ENCODE peak calls at places on chromosomes 2 and 18, in six cellular contexts. I is effector memory CD4-positive, alpha-beta T cell; D is HS-5; C is stimulated activated CD4-positive, alpha-beta T cell treated with anti-CD3 and anti-CD28 coated beads, Interleukin-2, amount 100 ng/mL, for 48 hours; K is heart left ventricle; U is fibroblast of the conjunctiva. J is an unnamed sample.
A peak's percentile ranks its signal among the peaks of the same experiment; 100 is the strongest.

GRCh38 chr2:189657867-189658266 is 3.4 kb upstream of the ASNSD1 start:
- DNase-seq in I (peak; percentile 25), D (no peak), C (no peak), K (peak; percentile 38), U (no peak), J (no peak)

GRCh38 chr2:29010946-29011649 is 30.0 kb downstream of the TOGARAM2 start:
- DNase-seq in I (peak; percentile 34), D (no peak), C (no peak), K (peak; percentile 68), U (no peak), J (no peak)

GRCh38 chr2:230691005-230691647 is 21.5 kb upstream of the CAB39 start:
- DNase-seq in I (no peak), D (peak; percentile 83), C (no peak), K (no peak), U (no peak), J (no peak)

GRCh38 chr18:2901405-2901989 is 54.7 kb downstream of the EMILIN2 start:
- DNase-seq in I (no peak), D (no peak), C (no peak), K (no peak), U (peak; percentile 77), J (no peak)

GRCh38 chr2:229176136-229176535 is 95.0 kb downstream of the PID1 start:
- DNase-seq in I (no peak), D (no peak), C (no peak), K (no peak), U (peak; percentile 41), J (no peak)

GRCh38 chr18:25446972-25447371 is 95.0 kb upstream of the ZNF521 start:
- DNase-seq in I (no peak), D (no peak), C (no peak), K (no peak), U (no peak), J (no peak)

GRCh38 chr2:226656367-226656766 is 143.3 kb downstream of the IRS1 start:
- DNase-seq in I (no peak), D (no peak), C (no peak), K (no peak), U (no peak), J (no peak)

GRCh38 chr2:70831861-70832260 is 3.8 kb downstream of the CD207 start:
- DNase-seq in I (no peak), D (no peak), C (no peak), K (no peak), U (no peak), J (no peak)

GRCh38 chr2:135799738-135800137 is 37.2 kb downstream of the LCT start:
- DNase-seq in I (no peak), D (no peak), C (no peak), K (no peak), U (no peak), J (no peak)

GRCh38 chr2:32768387-32769174 is 140.7 kb downstream of the TTC27 start:
- DNase-seq in I (no peak), D (no peak), C (no peak), K (no peak), U (no peak), J (no peak)

GRCh38 chr2:99420751-99421299 is 69.0 kb downstream of the REV1 start:
- DNase-seq in I (no peak), D (peak; percentile 42), C (no peak), K (no peak), U (no peak), J (no peak)

GRCh38 chr18:48136544-48137353 is 206.3 kb upstream of the SMAD2 start:
- DNase-seq in I (no peak), D (no peak), C (no peak), K (no peak), U (no peak), J (peak; percentile 59)

GRCh38 chr18:3269241-3269640 is 7.3 kb downstream of the MYL12B start:
- DNase-seq in I (no peak), D (no peak), C (no peak), K (no peak), U (no peak), J (no peak)

GRCh38 chr2:42186378-42186777 is 17.2 kb downstream of the EML4 start:
- DNase-seq in I (no peak), D (no peak), C (no peak), K (no peak), U (no peak), J (no peak)

GRCh38 chr18:55100817-55101457 is 141.7 kb upstream of the CCDC68 start:
- DNase-seq in I (no peak), D (peak; percentile 47), C (no peak), K (no peak), U (no peak), J (no peak)

GRCh38 chr2:235594041-235594440 is 100.2 kb downstream of the AGAP1 start:
- DNase-seq in I (no peak), D (peak; percentile 46), C (no peak), K (no peak), U (peak; percentile 88), J (no peak)

GRCh38 chr18:26185267-26185666 is 41.0 kb upstream of the TAF4B start:
- DNase-seq in I (no peak), D (no peak), C (no peak), K (no peak), U (no peak), J (no peak)

GRCh38 chr18:51193621-51194287 is 3.7 kb downstream of the MEX3C start:
- DNase-seq in I (no peak), D (no peak), C (no peak), K (no peak), U (no peak), J (no peak)

GRCh38 chr18:13305326-13305725 is 86.8 kb downstream of the LDLRAD4 start:
- DNase-seq in I (no peak), D (no peak), C (no peak), K (no peak), U (no peak), J (no peak)

GRCh38 chr2:70087703-70088507 is 628 bp downstream of the PCBP1 start:
- DNase-seq in I (no peak), D (no peak), C (peak; percentile 62), K (peak; percentile 64), U (no peak), J (no peak)

GRCh38 chr2:2890246-2890645 is 487.4 kb downstream of the EIPR1 start:
- DNase-seq in I (no peak), D (no peak), C (no peak), K (no peak), U (no peak), J (no peak)